ENCODE peak calls at places on chromosomes 11 and 22, in five cellular contexts. One of them, this sample, is unnamed.

GRCh38 chr11:44834846-44835245 is 108.1 kb downstream of the TSPAN18 start:
- DNase-seq in colonic mucosa: no peak
- DNase-seq in WTC11: no peak
- DNase-seq in pons: no peak
- DNase-seq in activated naive CD4-positive, alpha-beta T cell: no peak
- DNase-seq in this sample: no peak

GRCh38 chr22:35638408-35638807 is 9.8 kb upstream of the APOL6 start:
- DNase-seq in colonic mucosa: peak; percentile 67
- DNase-seq in WTC11: no peak
- DNase-seq in activated naive CD4-positive, alpha-beta T cell: no peak
- DNase-seq in pons: peak; percentile 50
- DNase-seq in this sample: no peak

GRCh38 chr11:2209370-2209801 is 37.8 kb upstream of the TH start:
- DNase-seq in pons: no peak
- DNase-seq in activated naive CD4-positive, alpha-beta T cell: no peak
- DNase-seq in colonic mucosa: peak; percentile 18
- DNase-seq in WTC11: no peak
- DNase-seq in this sample: no peak

GRCh38 chr22:50673231-50674126 is 856 bp downstream of the SHANK3 start:
- DNase-seq in pons: no peak
- DNase-seq in activated naive CD4-positive, alpha-beta T cell: peak; percentile 21
- DNase-seq in WTC11: peak; percentile 41
- DNase-seq in colonic mucosa: no peak
- DNase-seq in this sample: no peak

GRCh38 chr11:130611791-130612251 is 163.4 kb downstream of the ADAMTS15 start:
- DNase-seq in pons: no peak
- DNase-seq in WTC11: no peak
- DNase-seq in colonic mucosa: no peak
- DNase-seq in activated naive CD4-positive, alpha-beta T cell: no peak
- DNase-seq in this sample: no peak

GRCh38 chr11:95277868-95278267 is 46.9 kb upstream of the SESN3 start:
- DNase-seq in activated naive CD4-positive, alpha-beta T cell: no peak
- DNase-seq in colonic mucosa: no peak
- DNase-seq in WTC11: no peak
- DNase-seq in pons: no peak
- DNase-seq in this sample: no peak

GRCh38 chr22:32926600-32926999 is 125.1 kb downstream of the TIMP3 start:
- DNase-seq in activated naive CD4-positive, alpha-beta T cell: no peak
- DNase-seq in WTC11: no peak
- DNase-seq in pons: no peak
- DNase-seq in colonic mucosa: no peak
- DNase-seq in this sample: no peak

GRCh38 chr11:12526789-12527188 is 147.4 kb upstream of the TEAD1 start:
- DNase-seq in colonic mucosa: no peak
- DNase-seq in activated naive CD4-positive, alpha-beta T cell: no peak
- DNase-seq in pons: no peak
- DNase-seq in WTC11: no peak
- DNase-seq in this sample: no peak

GRCh38 chr22:47401592-47401898 is 639.1 kb downstream of the TBC1D22A start:
- DNase-seq in activated naive CD4-positive, alpha-beta T cell: no peak
- DNase-seq in WTC11: no peak
- DNase-seq in colonic mucosa: no peak
- DNase-seq in pons: no peak
- DNase-seq in this sample: no peak

GRCh38 chr11:3944198-3944597 is 88.7 kb downstream of the STIM1 start:
- DNase-seq in activated naive CD4-positive, alpha-beta T cell: no peak
- DNase-seq in pons: no peak
- DNase-seq in colonic mucosa: no peak
- DNase-seq in WTC11: no peak
- DNase-seq in this sample: peak; percentile 17

GRCh38 chr11:109865558-109866186 is 227.5 kb upstream of the ZC3H12C start:
- DNase-seq in WTC11: peak; percentile 12
- DNase-seq in colonic mucosa: peak; percentile 21
- DNase-seq in pons: peak; percentile 35
- DNase-seq in activated naive CD4-positive, alpha-beta T cell: no peak
- DNase-seq in this sample: peak; percentile 75

GRCh38 chr11:93169950-93170561 is 27.7 kb downstream of the SLC36A4 start:
- DNase-seq in pons: peak; percentile 34
- DNase-seq in WTC11: no peak
- DNase-seq in colonic mucosa: no peak
- DNase-seq in activated naive CD4-positive, alpha-beta T cell: no peak
- DNase-seq in this sample: peak; percentile 32

GRCh38 chr11:129814244-129814992 is 1.2 kb upstream of the TMEM45B start:
- DNase-seq in WTC11: no peak
- DNase-seq in colonic mucosa: no peak
- DNase-seq in pons: no peak
- DNase-seq in activated naive CD4-positive, alpha-beta T cell: peak; percentile 58
- DNase-seq in this sample: no peak